ENCODE peak calls at places on chromosomes 1 and 21, in eight cellular contexts. C is A549, J is K562, K is SK-N-SH, D is H1, F is IMR-90, I is GM12878, A is HepG2. R is an unnamed sample.
A peak's percentile ranks its signal among the peaks of the same experiment; 100 is the strongest.

GRCh38 chr1:169484683-169485426 is 889 bp downstream of the SLC19A2 start:
- DNase-seq in F (peak; percentile 82), J (peak; percentile 70), C (peak; percentile 56), D (no peak), I (no peak), K (peak; percentile 44), A (peak; percentile 85), R (no peak)

GRCh38 chr1:212667223-212668139 is 32.2 kb downstream of the BATF3 start:
- DNase-seq in J (peak; percentile 27), C (peak; percentile 92), D (no peak), F (peak; percentile 97), K (peak; percentile 92), I (no peak), A (peak; percentile 42), R (peak; percentile 10)

GRCh38 chr1:38138498-38139233 is 92.1 kb upstream of the POU3F1 start:
- DNase-seq in D (no peak), C (peak; percentile 73), A (peak; percentile 35), I (no peak), K (no peak), F (peak; percentile 97), J (no peak), R (peak; percentile 43)

GRCh38 chr1:231053493-231054162 is 13.6 kb upstream of the FAM89A start:
- DNase-seq in F (peak; percentile 77), C (no peak), I (peak; percentile 4), A (peak; percentile 23), K (no peak), D (no peak), J (peak; percentile 85), R (no peak)

GRCh38 chr21:44353200-44353970 is at the start of gene TRPM2:
- DNase-seq in C (no peak), I (no peak), F (no peak), A (no peak), K (no peak), D (no peak), J (no peak), R (no peak)

GRCh38 chr1:71039666-71040262 is 7.9 kb downstream of the PTGER3 start:
- DNase-seq in C (no peak), D (no peak), A (no peak), J (no peak), K (no peak), F (no peak), I (no peak), R (no peak)

GRCh38 chr1:188735567-188735966 is 1742.1 kb downstream of the BRINP3 start:
- DNase-seq in J (no peak), K (no peak), I (no peak), F (no peak), D (no peak), A (peak; percentile 2), C (peak; percentile 12), R (peak; percentile 4)

GRCh38 chr1:235108185-235108593 is 20.4 kb downstream of the TOMM20 start:
- DNase-seq in F (no peak), D (no peak), I (no peak), J (no peak), C (no peak), A (no peak), K (no peak), R (no peak)

GRCh38 chr1:203556047-203556851 is 62.3 kb downstream of the OPTC start:
- DNase-seq in K (peak; percentile 75), A (no peak), J (no peak), C (no peak), D (no peak), I (no peak), F (peak; percentile 85), R (no peak)

GRCh38 chr1:15036101-15036500 is 117.4 kb upstream of the TMEM51 start:
- DNase-seq in D (no peak), A (no peak), K (no peak), C (no peak), I (no peak), J (no peak), F (no peak), R (no peak)

GRCh38 chr1:116556289-116557006 is 14.4 kb downstream of the CD58 start:
- DNase-seq in F (peak; percentile 48), K (no peak), A (no peak), D (no peak), J (peak; percentile 86), C (peak; percentile 62), I (peak; percentile 96), R (peak; percentile 92)

GRCh38 chr1:166858726-166859419 is 17.2 kb downstream of the TADA1 start:
- DNase-seq in J (no peak), K (no peak), D (no peak), I (no peak), F (no peak), A (no peak), C (no peak), R (no peak)

GRCh38 chr1:113811353-113811887 is 856 bp downstream of the RSBN1 start:
- DNase-seq in J (peak; percentile 68), C (peak; percentile 18), K (peak; percentile 19), F (peak; percentile 22), I (no peak), A (peak; percentile 9), D (peak; percentile 5), R (no peak)

GRCh38 chr1:234996245-234996757 is 132.3 kb downstream of the TOMM20 start:
- DNase-seq in I (no peak), F (no peak), A (no peak), D (no peak), K (no peak), J (no peak), C (no peak), R (no peak)

GRCh38 chr1:38992450-38993111 is 1.5 kb downstream of the AKIRIN1 start:
- DNase-seq in J (no peak), I (peak; percentile 27), C (no peak), D (no peak), A (peak; percentile 41), F (no peak), K (no peak), R (no peak)

GRCh38 chr1:72006092-72006491 is 276.2 kb downstream of the NEGR1 start:
- DNase-seq in A (no peak), F (peak; percentile 36), D (no peak), C (no peak), K (no peak), I (no peak), J (no peak), R (no peak)

GRCh38 chr1:38121231-38121680 is 74.7 kb upstream of the POU3F1 start:
- DNase-seq in A (no peak), D (no peak), F (no peak), J (no peak), I (no peak), C (no peak), K (no peak), R (no peak)

GRCh38 chr1:201648066-201648910 is 109.4 kb downstream of the NAV1 start:
- DNase-seq in C (peak; percentile 46), F (peak; percentile 75), I (no peak), D (no peak), K (peak; percentile 87), J (peak; percentile 85), A (no peak), R (no peak)

GRCh38 chr1:221648201-221648600 is 93.7 kb downstream of the DUSP10 start:
- DNase-seq in D (no peak), K (no peak), J (no peak), C (no peak), F (no peak), A (no peak), I (no peak), R (no peak)

GRCh38 chr1:160644399-160644798 is 2.4 kb downstream of the SLAMF1 start:
- DNase-seq in A (no peak), J (no peak), D (no peak), F (no peak), C (no peak), I (no peak), K (no peak), R (no peak)

GRCh38 chr1:229537894-229538293 is 20.6 kb downstream of the ABCB10 start:
- DNase-seq in A (no peak), K (no peak), I (no peak), J (no peak), C (no peak), F (no peak), D (no peak), R (no peak)

DNA sequence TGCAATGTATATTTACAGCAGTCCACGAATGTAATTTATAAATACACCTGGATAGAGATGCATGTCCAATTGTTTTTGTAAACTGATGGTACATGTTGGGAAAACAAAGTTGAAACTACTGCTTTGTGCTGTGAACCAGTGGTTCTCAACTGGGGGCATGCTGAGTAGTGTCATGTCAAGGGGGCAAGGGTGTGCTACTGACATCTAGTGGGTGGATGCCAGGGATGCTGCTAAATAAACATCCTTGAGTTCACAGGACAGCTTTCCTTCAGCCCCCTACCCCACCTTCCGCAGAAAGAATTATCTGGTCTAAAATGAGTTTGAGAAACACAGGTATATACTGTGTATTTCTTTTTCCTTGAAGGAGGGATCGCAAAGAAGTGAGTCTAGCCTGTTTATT is 95.9 kb downstream of the RASAL2 start:
- DNase-seq in D (peak; percentile 29), I (peak; percentile 5), K (peak; percentile 57), F (peak; percentile 11), C (peak; percentile 58), J (peak; percentile 14), A (peak; percentile 51), R (peak; percentile 13)
- TF ChIP-seq RAD21 in D (peak; percentile 90), I (peak; percentile 81), K (peak; percentile 82), F (peak; percentile 51), C (peak; percentile 53), J (no peak), A (peak; percentile 70), R (peak; percentile 69)

GRCh38 chr1:27536767-27537166 is 46.8 kb upstream of the WASF2 start:
- DNase-seq in A (no peak), C (peak; percentile 46), D (no peak), F (peak; percentile 82), I (no peak), K (peak; percentile 93), J (no peak), R (no peak)
- TF ChIP-seq RAD21 in A (no peak), C (no peak), D (no peak), F (no peak), I (no peak), K (no peak), J (no peak), R (no peak)

DNA sequence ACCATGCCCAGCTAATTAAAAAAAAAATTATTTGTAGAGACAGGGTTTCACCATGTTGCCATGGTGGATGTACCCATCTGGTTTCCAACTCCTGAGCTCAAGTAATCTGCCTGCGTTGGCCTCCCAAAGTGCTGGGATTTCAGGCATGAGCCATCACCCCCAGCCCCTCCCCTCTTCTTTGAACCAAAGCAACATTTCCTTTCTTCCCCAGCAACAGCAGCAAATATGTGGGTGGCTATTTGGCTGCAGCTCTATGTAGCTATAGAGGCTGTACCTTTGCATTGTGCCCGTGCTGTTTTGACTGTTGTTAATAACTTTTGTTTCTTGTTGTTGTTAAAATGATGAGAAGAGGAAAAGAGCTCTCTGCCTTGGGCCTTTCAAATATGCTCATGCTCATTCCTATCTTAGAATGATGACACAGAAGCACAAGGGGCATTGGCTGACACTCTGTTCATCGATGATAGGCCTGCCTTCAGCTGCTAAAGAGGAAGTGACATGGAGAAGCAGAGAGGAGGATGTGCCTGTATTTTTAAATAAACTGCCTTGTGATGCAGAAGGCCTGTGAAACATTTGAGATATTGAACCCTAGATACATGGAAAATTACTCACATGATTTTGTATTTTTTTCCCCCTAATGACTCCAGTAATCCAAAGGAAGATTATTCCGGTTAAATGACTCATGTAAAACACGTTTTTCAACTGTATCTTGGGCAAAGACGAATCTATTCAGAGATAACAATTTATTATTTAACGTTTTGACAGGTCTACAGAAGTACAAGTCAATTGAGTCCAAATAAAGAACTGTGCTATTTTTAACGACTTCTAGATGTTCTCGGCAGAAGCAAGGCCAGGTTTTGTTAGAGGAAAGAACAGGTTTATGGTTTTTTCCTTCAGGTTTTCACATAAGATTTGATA is 20.5 kb upstream of the XPR1 start:
- DNase-seq in D (no peak), J (peak; percentile 94), I (no peak), K (no peak), C (no peak), F (peak; percentile 87), A (no peak), R (no peak)
- TF ChIP-seq RAD21 in D (no peak), J (no peak), I (no peak), K (no peak), C (no peak), F (no peak), A (no peak), R (no peak)

GRCh38 chr1:110548381-110548780 is 29.4 kb upstream of the KCNA10 start:
- DNase-seq in I (no peak), C (peak; percentile 37), F (peak; percentile 8), K (peak; percentile 51), A (peak; percentile 41), J (peak; percentile 53), D (no peak), R (peak; percentile 22)
- TF ChIP-seq RAD21 in I (peak; percentile 39), C (peak; percentile 16), F (no peak), K (peak; percentile 59), A (no peak), J (no peak), D (peak; percentile 48), R (peak; percentile 34)